ENCODE peak calls at places on chromosomes 11 and 22, in seven cellular contexts. One of them, this sample, is unnamed.

GRCh38 chr11:67344264-67344663 is 9.1 kb downstream of the POLD4 start:
- DNase-seq in thoracic aorta: no peak
- DNase-seq in aorta: no peak
- DNase-seq in CD8-positive, alpha-beta T cell: peak
- DNase-seq in HL-60: no peak
- DNase-seq in naive thymus-derived CD4-positive, alpha-beta T cell: no peak
- DNase-seq in pancreas: no peak
- DNase-seq in this sample: no peak

GRCh38 chr22:22032906-22033802 is 50.6 kb upstream of the TOP3B start:
- DNase-seq in thoracic aorta: no peak
- DNase-seq in aorta: no peak
- DNase-seq in CD8-positive, alpha-beta T cell: no peak
- DNase-seq in HL-60: no peak
- DNase-seq in naive thymus-derived CD4-positive, alpha-beta T cell: no peak
- DNase-seq in pancreas: no peak
- DNase-seq in this sample: no peak

GRCh38 chr22:37290737-37291136 is 8.4 kb downstream of the CYTH4 start:
- DNase-seq in thoracic aorta: no peak
- DNase-seq in aorta: no peak
- DNase-seq in CD8-positive, alpha-beta T cell: no peak
- DNase-seq in HL-60: no peak
- DNase-seq in naive thymus-derived CD4-positive, alpha-beta T cell: no peak
- DNase-seq in pancreas: no peak
- DNase-seq in this sample: no peak

GRCh38 chr11:8017071-8017470 is 29.9 kb downstream of the EIF3F start:
- DNase-seq in thoracic aorta: no peak
- DNase-seq in aorta: no peak
- DNase-seq in CD8-positive, alpha-beta T cell: no peak
- DNase-seq in HL-60: no peak
- DNase-seq in naive thymus-derived CD4-positive, alpha-beta T cell: no peak
- DNase-seq in pancreas: no peak
- DNase-seq in this sample: no peak

GRCh38 chr22:39290724-39291161 is 28.7 kb downstream of the RPL3 start:
- DNase-seq in thoracic aorta: no peak
- DNase-seq in aorta: no peak
- DNase-seq in CD8-positive, alpha-beta T cell: no peak
- DNase-seq in HL-60: no peak
- DNase-seq in naive thymus-derived CD4-positive, alpha-beta T cell: no peak
- DNase-seq in pancreas: peak
- DNase-seq in this sample: no peak

GRCh38 chr11:121589946-121590537 is 137.3 kb upstream of the SORL1-AS1 start:
- DNase-seq in thoracic aorta: no peak
- DNase-seq in aorta: no peak
- DNase-seq in CD8-positive, alpha-beta T cell: no peak
- DNase-seq in HL-60: peak
- DNase-seq in naive thymus-derived CD4-positive, alpha-beta T cell: no peak
- DNase-seq in pancreas: no peak
- DNase-seq in this sample: no peak

GRCh38 chr22:41799486-41800347 is 762 bp upstream of the CCDC134 start:
- DNase-seq in thoracic aorta: no peak
- DNase-seq in aorta: peak
- DNase-seq in CD8-positive, alpha-beta T cell: no peak
- DNase-seq in HL-60: no peak
- DNase-seq in naive thymus-derived CD4-positive, alpha-beta T cell: peak
- DNase-seq in pancreas: peak
- DNase-seq in this sample: no peak

GRCh38 chr22:37806409-37807338 is 1.1 kb upstream of the GCAT start:
- DNase-seq in thoracic aorta: no peak
- DNase-seq in aorta: no peak
- DNase-seq in CD8-positive, alpha-beta T cell: no peak
- DNase-seq in HL-60: peak
- DNase-seq in naive thymus-derived CD4-positive, alpha-beta T cell: no peak
- DNase-seq in pancreas: peak
- DNase-seq in this sample: no peak

GRCh38 chr22:32329202-32329645 is 28.4 kb upstream of the RFPL3 start:
- DNase-seq in thoracic aorta: no peak
- DNase-seq in aorta: peak
- DNase-seq in CD8-positive, alpha-beta T cell: peak
- DNase-seq in HL-60: no peak
- DNase-seq in naive thymus-derived CD4-positive, alpha-beta T cell: no peak
- DNase-seq in pancreas: no peak
- DNase-seq in this sample: no peak

GRCh38 chr11:111427471-111427912 is 48.4 kb upstream of the POU2AF1 start:
- DNase-seq in thoracic aorta: no peak
- DNase-seq in aorta: no peak
- DNase-seq in CD8-positive, alpha-beta T cell: no peak
- DNase-seq in HL-60: no peak
- DNase-seq in naive thymus-derived CD4-positive, alpha-beta T cell: no peak
- DNase-seq in pancreas: no peak
- DNase-seq in this sample: no peak

GRCh38 chr11:92383430-92383829 is 158.8 kb downstream of the FAT3 start:
- DNase-seq in thoracic aorta: no peak
- DNase-seq in aorta: no peak
- DNase-seq in CD8-positive, alpha-beta T cell: no peak
- DNase-seq in HL-60: no peak
- DNase-seq in naive thymus-derived CD4-positive, alpha-beta T cell: no peak
- DNase-seq in pancreas: no peak
- DNase-seq in this sample: no peak

GRCh38 chr22:38572065-38572464 is 2.1 kb upstream of the DMC1 start:
- DNase-seq in thoracic aorta: no peak
- DNase-seq in aorta: no peak
- DNase-seq in CD8-positive, alpha-beta T cell: peak
- DNase-seq in HL-60: peak
- DNase-seq in naive thymus-derived CD4-positive, alpha-beta T cell: no peak
- DNase-seq in pancreas: peak
- DNase-seq in this sample: no peak

GRCh38 chr11:59219836-59220235 is 7.1 kb upstream of the MPEG1 start:
- DNase-seq in thoracic aorta: no peak
- DNase-seq in aorta: no peak
- DNase-seq in CD8-positive, alpha-beta T cell: no peak
- DNase-seq in HL-60: no peak
- DNase-seq in naive thymus-derived CD4-positive, alpha-beta T cell: no peak
- DNase-seq in pancreas: no peak
- DNase-seq in this sample: no peak

GRCh38 chr22:31346733-31347250 is 646 bp upstream of the PATZ1 start:
- DNase-seq in thoracic aorta: no peak
- DNase-seq in aorta: peak
- DNase-seq in CD8-positive, alpha-beta T cell: peak
- DNase-seq in HL-60: peak
- DNase-seq in naive thymus-derived CD4-positive, alpha-beta T cell: peak
- DNase-seq in pancreas: peak
- DNase-seq in this sample: no peak

GRCh38 chr22:43100223-43100622 is 10.3 kb upstream of the BIK start:
- DNase-seq in thoracic aorta: no peak
- DNase-seq in aorta: no peak
- DNase-seq in CD8-positive, alpha-beta T cell: no peak
- DNase-seq in HL-60: no peak
- DNase-seq in naive thymus-derived CD4-positive, alpha-beta T cell: no peak
- DNase-seq in pancreas: no peak
- DNase-seq in this sample: no peak

GRCh38 chr22:44773082-44773481 is 20.7 kb downstream of the ARHGAP8 start:
- DNase-seq in thoracic aorta: no peak
- DNase-seq in aorta: no peak
- DNase-seq in CD8-positive, alpha-beta T cell: no peak
- DNase-seq in HL-60: no peak
- DNase-seq in naive thymus-derived CD4-positive, alpha-beta T cell: no peak
- DNase-seq in pancreas: no peak
- DNase-seq in this sample: no peak

GRCh38 chr22:38724926-38725571 is 19.3 kb downstream of the GTPBP1 start:
- DNase-seq in thoracic aorta: no peak
- DNase-seq in aorta: no peak
- DNase-seq in CD8-positive, alpha-beta T cell: no peak
- DNase-seq in HL-60: peak
- DNase-seq in naive thymus-derived CD4-positive, alpha-beta T cell: no peak
- DNase-seq in pancreas: no peak
- DNase-seq in this sample: no peak

GRCh38 chr22:47655930-47656329 is 893.5 kb downstream of the TBC1D22A start:
- DNase-seq in thoracic aorta: no peak
- DNase-seq in aorta: no peak
- DNase-seq in CD8-positive, alpha-beta T cell: no peak
- DNase-seq in HL-60: no peak
- DNase-seq in naive thymus-derived CD4-positive, alpha-beta T cell: no peak
- DNase-seq in pancreas: no peak
- DNase-seq in this sample: no peak

GRCh38 chr22:25068701-25069100 is 116.2 kb downstream of the KIAA1671 start:
- DNase-seq in thoracic aorta: no peak
- DNase-seq in aorta: no peak
- DNase-seq in CD8-positive, alpha-beta T cell: peak
- DNase-seq in HL-60: no peak
- DNase-seq in naive thymus-derived CD4-positive, alpha-beta T cell: peak
- DNase-seq in pancreas: no peak
- DNase-seq in this sample: no peak

DNA sequence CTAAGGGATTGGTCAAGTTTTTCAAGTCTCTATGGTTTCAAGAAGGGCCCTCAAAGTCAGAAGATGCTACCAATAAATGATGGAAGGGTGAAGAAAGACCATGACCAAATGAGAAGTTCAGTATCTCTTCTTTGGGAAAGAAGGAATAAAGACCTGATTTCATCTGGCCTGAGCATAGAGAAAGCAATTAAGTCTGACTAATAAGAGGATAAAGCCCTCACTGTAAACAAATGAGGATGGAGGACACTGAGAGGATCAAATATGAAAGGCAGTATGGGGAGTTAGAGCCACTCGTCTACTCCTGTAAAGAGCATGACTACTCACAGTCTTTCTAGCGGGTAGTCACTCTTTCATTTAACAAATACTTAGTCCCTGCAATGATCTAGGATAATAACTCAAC is 44.6 kb downstream of the FAM168A start:
- DNase-seq in thoracic aorta: no peak
- DNase-seq in aorta: no peak
- DNase-seq in CD8-positive, alpha-beta T cell: no peak
- DNase-seq in HL-60: no peak
- DNase-seq in naive thymus-derived CD4-positive, alpha-beta T cell: no peak
- DNase-seq in pancreas: no peak
- DNase-seq in this sample: no peak
- H3K27ac ChIP-seq in thoracic aorta: no peak
- H3K27ac ChIP-seq in aorta: no peak
- H3K27ac ChIP-seq in CD8-positive, alpha-beta T cell: no peak
- H3K27ac ChIP-seq in HL-60: no peak
- H3K27ac ChIP-seq in naive thymus-derived CD4-positive, alpha-beta T cell: no peak
- H3K27ac ChIP-seq in pancreas: no peak
- H3K27ac ChIP-seq in this sample: no peak

DNA sequence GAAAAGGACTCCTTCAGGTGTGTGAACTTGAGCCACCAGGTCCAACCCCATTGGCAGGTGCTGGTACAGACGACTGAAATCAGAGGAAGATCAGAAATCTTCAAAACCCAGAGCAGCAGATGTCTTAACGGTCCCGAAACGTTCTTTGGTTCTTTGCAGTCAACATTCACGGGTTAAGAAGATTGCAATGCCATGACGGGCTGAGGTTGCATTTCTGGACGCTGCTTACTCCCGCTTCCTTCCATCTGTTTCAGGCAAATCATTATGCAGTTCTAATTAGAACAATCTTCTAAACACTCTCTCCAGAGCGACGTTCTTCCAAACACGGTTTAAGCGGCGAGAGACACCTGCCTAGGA is 504 bp upstream of the LUZP2 start:
- DNase-seq in thoracic aorta: no peak
- DNase-seq in aorta: no peak
- DNase-seq in CD8-positive, alpha-beta T cell: no peak
- DNase-seq in HL-60: no peak
- DNase-seq in naive thymus-derived CD4-positive, alpha-beta T cell: no peak
- DNase-seq in pancreas: no peak
- DNase-seq in this sample: no peak
- H3K4me3 ChIP-seq in thoracic aorta: peak
- H3K4me3 ChIP-seq in aorta: peak
- H3K4me3 ChIP-seq in CD8-positive, alpha-beta T cell: no peak
- H3K4me3 ChIP-seq in HL-60: no peak
- H3K4me3 ChIP-seq in naive thymus-derived CD4-positive, alpha-beta T cell: no peak
- H3K4me3 ChIP-seq in pancreas: no peak
- H3K4me3 ChIP-seq in this sample: peak

GRCh38 chr11:107819361-107820014 is 39.1 kb downstream of the SLC35F2 start:
- DNase-seq in thoracic aorta: no peak
- DNase-seq in aorta: no peak
- DNase-seq in CD8-positive, alpha-beta T cell: no peak
- DNase-seq in HL-60: no peak
- DNase-seq in naive thymus-derived CD4-positive, alpha-beta T cell: no peak
- DNase-seq in pancreas: no peak
- DNase-seq in this sample: no peak
- H3K27ac ChIP-seq in thoracic aorta: no peak
- H3K27ac ChIP-seq in aorta: no peak
- H3K27ac ChIP-seq in CD8-positive, alpha-beta T cell: no peak
- H3K27ac ChIP-seq in HL-60: no peak
- H3K27ac ChIP-seq in naive thymus-derived CD4-positive, alpha-beta T cell: no peak
- H3K27ac ChIP-seq in pancreas: no peak
- H3K27ac ChIP-seq in this sample: no peak

GRCh38 chr11:45922425-45923082 is at the start of gene LARGE2:
- DNase-seq in thoracic aorta: no peak
- DNase-seq in aorta: peak
- DNase-seq in CD8-positive, alpha-beta T cell: no peak
- DNase-seq in HL-60: no peak
- DNase-seq in naive thymus-derived CD4-positive, alpha-beta T cell: no peak
- DNase-seq in pancreas: peak
- DNase-seq in this sample: no peak
- H3K4me3 ChIP-seq in thoracic aorta: peak
- H3K4me3 ChIP-seq in aorta: peak
- H3K4me3 ChIP-seq in CD8-positive, alpha-beta T cell: peak
- H3K4me3 ChIP-seq in HL-60: no peak
- H3K4me3 ChIP-seq in naive thymus-derived CD4-positive, alpha-beta T cell: peak
- H3K4me3 ChIP-seq in pancreas: peak
- H3K4me3 ChIP-seq in this sample: peak

GRCh38 chr11:61682093-61682732 is 2.0 kb downstream of the DAGLA start:
- DNase-seq in thoracic aorta: no peak
- DNase-seq in aorta: no peak
- DNase-seq in CD8-positive, alpha-beta T cell: no peak
- DNase-seq in HL-60: no peak
- DNase-seq in naive thymus-derived CD4-positive, alpha-beta T cell: no peak
- DNase-seq in pancreas: peak
- DNase-seq in this sample: no peak

GRCh38 chr11:61679301-61679700 is 890 bp upstream of the DAGLA start:
- DNase-seq in thoracic aorta: no peak
- DNase-seq in aorta: no peak
- DNase-seq in CD8-positive, alpha-beta T cell: no peak
- DNase-seq in HL-60: peak
- DNase-seq in naive thymus-derived CD4-positive, alpha-beta T cell: no peak
- DNase-seq in pancreas: peak
- DNase-seq in this sample: no peak

GRCh38 chr11:61683116-61683515 is 2.9 kb downstream of the DAGLA start:
- DNase-seq in thoracic aorta: no peak
- DNase-seq in aorta: no peak
- DNase-seq in CD8-positive, alpha-beta T cell: no peak
- DNase-seq in HL-60: no peak
- DNase-seq in naive thymus-derived CD4-positive, alpha-beta T cell: no peak
- DNase-seq in pancreas: peak
- DNase-seq in this sample: no peak

GRCh38 chr11:61680622-61681191 is 516 bp downstream of the DAGLA start:
- DNase-seq in thoracic aorta: no peak
- DNase-seq in aorta: peak
- DNase-seq in CD8-positive, alpha-beta T cell: no peak
- DNase-seq in HL-60: no peak
- DNase-seq in naive thymus-derived CD4-positive, alpha-beta T cell: no peak
- DNase-seq in pancreas: peak
- DNase-seq in this sample: no peak

GRCh38 chr11:61679893-61680621 is at the start of gene DAGLA:
- DNase-seq in thoracic aorta: no peak
- DNase-seq in aorta: peak
- DNase-seq in CD8-positive, alpha-beta T cell: peak
- DNase-seq in HL-60: peak
- DNase-seq in naive thymus-derived CD4-positive, alpha-beta T cell: peak
- DNase-seq in pancreas: peak
- DNase-seq in this sample: no peak
- H3K27ac ChIP-seq in thoracic aorta: no peak
- H3K27ac ChIP-seq in aorta: no peak
- H3K27ac ChIP-seq in CD8-positive, alpha-beta T cell: no peak
- H3K27ac ChIP-seq in HL-60: no peak
- H3K27ac ChIP-seq in naive thymus-derived CD4-positive, alpha-beta T cell: no peak
- H3K27ac ChIP-seq in pancreas: no peak
- H3K27ac ChIP-seq in this sample: peak